ENCODE peak calls at places on chromosome 16, in seven cellular contexts. N is WTC11, W is HEK293T, R is HCT116, C is GM12878, H is HepG2, Q is K562. M is an unnamed sample.

GRCh38 chr16:66240565-66240964 is 125.9 kb upstream of the CDH5 start:
- DNase-seq in H (no peak), W (no peak), Q (no peak), C (no peak), R (no peak), N (no peak), M (no peak)

GRCh38 chr16:55508941-55509920 is at the start of gene LPCAT2:
- DNase-seq in Q (peak; percentile 95), N (peak; percentile 95), W (peak; percentile 95), R (peak; percentile 71), H (peak; percentile 76), C (no peak), M (peak; percentile 82)

GRCh38 chr16:54148974-54149373 is 137.6 kb downstream of the IRX3 start:
- DNase-seq in N (no peak), W (no peak), H (no peak), C (no peak), Q (no peak), R (no peak), M (no peak)

GRCh38 chr16:31403590-31404352 is 10.6 kb downstream of the ITGAD start:
- DNase-seq in W (no peak), Q (peak; percentile 33), N (no peak), H (no peak), C (no peak), R (no peak), M (no peak)

GRCh38 chr16:13245713-13246377 is 344.4 kb downstream of the SHISA9 start:
- DNase-seq in R (no peak), C (no peak), W (no peak), Q (no peak), H (peak; percentile 94), N (no peak), M (no peak)

GRCh38 chr16:19517424-19518089 is 4.3 kb downstream of the GDE1 start:
- DNase-seq in H (no peak), Q (peak; percentile 22), N (no peak), W (no peak), C (no peak), R (no peak), M (no peak)

GRCh38 chr16:66265556-66266133 is 100.8 kb upstream of the CDH5 start:
- DNase-seq in C (no peak), H (no peak), W (no peak), N (no peak), R (no peak), Q (no peak), M (no peak)

GRCh38 chr16:14309906-14310305 is 238.8 kb downstream of the MRTFB start:
- DNase-seq in H (no peak), N (no peak), R (no peak), C (no peak), Q (no peak), W (no peak), M (no peak)

GRCh38 chr16:25066747-25067631 is 44.6 kb upstream of the LCMT1 start:
- DNase-seq in Q (peak; percentile 98), R (no peak), H (peak; percentile 44), C (no peak), N (peak; percentile 87), W (peak; percentile 93), M (peak; percentile 38)

GRCh38 chr16:26391833-26392232 is 674.9 kb upstream of the C16orf82 start:
- DNase-seq in H (no peak), R (no peak), C (no peak), N (no peak), W (no peak), Q (no peak), M (no peak)

GRCh38 chr16:49492090-49492801 is 118.6 kb downstream of the C16orf78 start:
- DNase-seq in H (no peak), W (peak; percentile 88), C (no peak), N (peak; percentile 82), R (no peak), Q (peak; percentile 86), M (peak; percentile 92)

GRCh38 chr16:70476272-70477020 is 22.1 kb downstream of the FCSK start:
- DNase-seq in H (no peak), R (peak; percentile 49), N (no peak), W (no peak), C (peak; percentile 96), Q (no peak), M (no peak)

GRCh38 chr16:70472786-70473433 is 18.5 kb downstream of the FCSK start:
- DNase-seq in Q (no peak), H (no peak), C (no peak), R (no peak), N (no peak), W (no peak), M (no peak)

GRCh38 chr16:70474320-70475053 is 20.1 kb downstream of the FCSK start:
- DNase-seq in Q (no peak), H (no peak), N (no peak), C (no peak), R (no peak), W (no peak), M (no peak)

GRCh38 chr16:70473446-70474319 is 19.3 kb downstream of the FCSK start:
- DNase-seq in R (no peak), H (no peak), N (no peak), W (no peak), Q (no peak), C (no peak), M (no peak)

DNA sequence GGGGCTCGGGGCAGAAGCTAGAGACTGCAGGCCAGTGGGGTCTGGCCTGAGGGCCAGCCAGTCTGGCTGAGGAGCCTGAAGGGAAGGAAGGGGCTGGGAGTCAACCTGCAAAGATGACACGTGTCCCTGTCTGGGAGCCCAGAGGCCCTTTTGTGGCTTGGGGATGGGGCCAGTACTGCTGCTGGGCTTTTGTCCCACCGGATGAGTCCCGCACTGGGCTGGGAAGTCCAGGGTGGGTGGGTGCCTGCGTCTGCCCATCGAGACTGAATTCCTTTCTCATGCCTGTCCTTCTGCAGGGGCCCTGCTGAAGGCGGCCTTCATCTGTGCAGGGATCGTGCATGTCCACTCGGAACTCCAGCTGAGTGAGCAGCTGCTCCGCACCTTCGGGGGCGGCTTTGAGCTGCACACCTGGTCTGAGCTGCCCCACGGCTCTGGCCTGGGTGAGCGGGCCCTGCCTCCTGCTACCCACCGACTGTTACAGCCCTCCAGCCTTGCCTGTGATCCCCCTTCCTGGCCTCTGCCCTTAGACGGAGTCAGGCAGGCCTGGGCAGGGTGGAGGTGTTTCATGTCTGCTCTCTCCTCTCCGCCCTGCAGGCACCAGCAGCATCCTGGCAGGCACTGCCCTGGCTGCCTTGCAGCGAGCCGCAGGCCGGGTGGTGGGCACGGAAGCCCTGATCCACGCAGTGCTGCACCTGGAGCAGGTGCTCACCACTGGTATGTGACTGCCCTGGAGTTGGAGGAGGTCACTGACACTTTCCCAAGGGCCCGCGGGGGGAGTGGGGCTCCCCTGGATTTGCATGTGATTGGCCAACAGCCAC is 20.9 kb downstream of the FCSK start:
- DNase-seq in W (no peak), R (no peak), C (no peak), N (no peak), Q (no peak), H (no peak), M (no peak)
- TF ChIP-seq SP1 in W (no peak), R (no peak), C (no peak), N (no peak), Q (no peak), H (no peak), M (no peak)

GRCh38 chr16:56999409-57000270 is 10.3 kb downstream of the NLRC5 start:
- DNase-seq in W (no peak), Q (no peak), R (no peak), H (no peak), C (no peak), N (no peak), M (no peak)

GRCh38 chr16:56998352-56998751 is 9.0 kb downstream of the NLRC5 start:
- DNase-seq in W (no peak), R (no peak), N (no peak), C (no peak), H (no peak), Q (no peak), M (no peak)

GRCh38 chr16:56998861-56999260 is 9.5 kb downstream of the NLRC5 start:
- DNase-seq in W (no peak), R (no peak), Q (no peak), N (no peak), C (no peak), H (no peak), M (no peak)

GRCh38 chr16:57001026-57001669 is 11.8 kb downstream of the NLRC5 start:
- DNase-seq in R (no peak), Q (no peak), C (no peak), W (no peak), N (no peak), H (no peak), M (no peak)

DNA sequence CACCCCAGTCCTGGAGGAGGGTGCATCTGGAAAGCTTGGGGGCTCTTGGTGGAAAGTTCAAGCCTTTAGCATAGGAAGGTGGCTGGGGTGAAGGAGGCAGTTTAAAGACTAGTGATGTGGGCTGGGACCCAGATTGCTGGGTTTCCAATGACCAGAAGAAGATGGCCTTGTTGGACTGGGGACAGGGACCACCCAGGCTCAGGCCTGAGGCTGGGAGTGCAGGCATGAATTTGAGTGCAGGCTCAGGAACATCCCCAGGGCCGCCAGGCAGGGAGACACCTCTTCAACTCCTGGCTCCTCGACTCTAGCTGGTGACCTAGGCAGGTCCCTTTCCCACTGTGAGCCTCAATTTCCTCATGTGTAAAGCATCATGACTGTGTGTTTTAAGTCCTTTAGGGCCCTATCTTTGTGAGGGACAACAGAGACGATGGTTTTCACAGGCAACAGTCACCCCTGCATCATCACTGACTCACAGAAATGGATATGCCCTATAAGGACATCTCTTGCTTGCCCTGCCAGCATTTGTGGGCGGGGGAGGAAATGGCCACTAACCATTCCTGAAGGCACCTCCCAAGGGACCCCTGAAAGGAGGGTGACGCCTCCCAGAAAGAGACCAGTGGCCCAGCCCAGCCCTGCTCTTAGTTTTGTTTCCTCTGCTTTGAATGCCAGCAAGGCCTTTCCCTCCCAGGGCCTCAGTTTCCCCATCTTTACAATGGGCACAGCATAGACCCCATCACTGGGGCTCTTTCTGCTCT is 11.1 kb downstream of the NLRC5 start:
- DNase-seq in N (no peak), Q (no peak), W (no peak), H (no peak), C (peak; percentile 87), R (peak; percentile 19), M (no peak)
- TF ChIP-seq SP1 in N (no peak), Q (no peak), W (no peak), H (no peak), C (no peak), R (no peak), M (no peak)

GRCh38 chr16:85202631-85203461 is 90.6 kb upstream of the CIBAR2 start:
- DNase-seq in N (peak; percentile 57), W (no peak), C (no peak), H (no peak), Q (no peak), R (no peak), M (no peak)
- TF ChIP-seq SP1 in N (no peak), W (no peak), C (no peak), H (no peak), Q (no peak), R (no peak), M (no peak)

DNA sequence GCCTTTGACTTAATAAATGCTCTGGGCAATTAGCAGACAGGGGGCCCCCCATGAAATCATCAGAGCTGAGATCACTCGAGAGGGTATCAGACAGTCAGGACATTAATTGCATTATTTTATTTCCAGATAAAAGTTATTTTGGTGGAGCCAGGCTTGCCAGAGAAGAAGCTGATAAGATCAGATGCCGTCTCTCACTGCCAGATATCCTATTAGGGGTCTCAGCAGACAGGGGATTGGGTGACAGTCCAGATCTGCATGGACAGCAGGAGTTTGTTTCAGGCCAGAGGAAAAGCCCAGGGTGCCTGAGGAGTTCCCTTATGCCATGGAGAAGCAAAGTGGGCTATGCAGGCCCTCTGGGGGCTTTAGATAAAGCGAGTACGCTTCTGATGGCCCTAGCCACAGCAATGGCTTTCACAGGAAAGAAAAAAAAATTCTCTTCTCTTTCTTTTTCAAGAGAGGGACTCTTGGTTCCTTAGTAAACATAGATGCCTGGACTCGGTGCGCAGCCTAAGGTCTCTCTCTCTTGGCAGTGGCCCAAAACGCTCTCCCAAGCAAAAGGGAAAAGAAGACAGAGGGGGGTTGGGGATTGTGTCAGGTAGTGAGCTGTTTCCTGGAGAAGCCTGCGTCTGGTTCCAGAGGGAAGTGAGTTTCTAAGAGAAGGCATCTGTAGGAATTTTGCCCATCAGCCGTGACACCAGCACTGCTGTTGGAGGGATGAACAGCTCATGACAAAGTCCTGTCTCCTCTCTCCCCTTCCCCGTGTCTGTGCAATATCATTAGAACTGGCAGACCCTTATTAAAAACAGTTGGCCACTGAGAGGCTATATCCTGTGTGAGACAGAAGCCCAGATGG is 166.4 kb upstream of the FOXF1 start:
- DNase-seq in N (no peak), C (no peak), W (no peak), R (no peak), Q (no peak), H (no peak), M (no peak)
- TF ChIP-seq SP1 in N (no peak), C (no peak), W (no peak), R (no peak), Q (no peak), H (no peak), M (no peak)

M was measured in H1.